ENCODE peak calls at places on chromosome 14, in six cellular contexts. V is tibial artery, T is SK-N-MC, E is sigmoid colon, R is AG04450, B is heart right ventricle. X is an unnamed sample. For H3K9me3, the result is how much of the 10 kb centered on the place peaks cover.

GRCh38 chr14:103706551-103707328 is 8.5 kb downstream of the XRCC3 start:
- DNase-seq in V (no peak), T (no peak), E (no peak), R (no peak), B (no peak), X (no peak)

GRCh38 chr14:92475451-92476187 is 38.0 kb upstream of the RIN3 start:
- DNase-seq in V (no peak), T (no peak), E (peak), R (no peak), B (peak), X (peak)

GRCh38 chr14:24064091-24064795 is 7.1 kb upstream of the CPNE6 start:
- DNase-seq in V (no peak), T (no peak), E (no peak), R (no peak), B (no peak), X (no peak)

GRCh38 chr14:61602733-61603077 is 92.6 kb upstream of the HIF1A start:
- DNase-seq in V (no peak), T (no peak), E (no peak), R (no peak), B (no peak), X (no peak)

GRCh38 chr14:60064491-60065072 is 27.1 kb upstream of the PCNX4 start:
- DNase-seq in V (no peak), T (no peak), E (no peak), R (peak), B (no peak), X (no peak)

GRCh38 chr14:53539489-53540126 is 386.5 kb upstream of the DDHD1 start:
- DNase-seq in V (peak), T (no peak), E (peak), R (peak), B (peak), X (peak)

GRCh38 chr14:31449971-31450610 is 7.2 kb downstream of the DTD2 start:
- DNase-seq in V (no peak), T (no peak), E (no peak), R (no peak), B (no peak), X (no peak)

GRCh38 chr14:68789798-68790655 is 2.8 kb downstream of the ZFP36L1 start:
- DNase-seq in V (peak), T (no peak), E (peak), R (no peak), B (no peak), X (peak)

GRCh38 chr14:35687335-35687939 is 121.7 kb downstream of the RALGAPA1 start:
- DNase-seq in V (no peak), T (no peak), E (no peak), R (peak), B (no peak), X (no peak)

GRCh38 chr14:95713596-95714371 is at the start of gene TCL1A:
- DNase-seq in V (no peak), T (no peak), E (no peak), R (no peak), B (no peak), X (peak)

GRCh38 chr14:97120204-97121120 is 323.3 kb downstream of the VRK1 start:
- DNase-seq in V (no peak), T (no peak), E (no peak), R (no peak), B (no peak), X (no peak)

GRCh38 chr14:73729556-73730265 is 15.5 kb upstream of the PNMA1 start:
- DNase-seq in V (peak), T (no peak), E (no peak), R (no peak), B (peak), X (no peak)

GRCh38 chr14:87888136-87888999 is 104.6 kb downstream of the GALC start:
- DNase-seq in V (peak), T (no peak), E (no peak), R (no peak), B (peak), X (no peak)

GRCh38 chr14:61179061-61179675 is 102.0 kb downstream of the TMEM30B start:
- DNase-seq in V (no peak), T (no peak), E (no peak), R (no peak), B (no peak), X (no peak)

GRCh38 chr14:72717220-72717619 is 176.7 kb downstream of the DPF3 start:
- DNase-seq in V (no peak), T (no peak), E (no peak), R (no peak), B (no peak), X (no peak)

GRCh38 chr14:66624319-66624937 is 116.5 kb downstream of the GPHN start:
- DNase-seq in V (no peak), T (peak), E (peak), R (peak), B (peak), X (no peak)

GRCh38 chr14:73789996-73790581 is 61.5 kb upstream of the PTGR2 start:
- DNase-seq in V (peak), T (no peak), E (peak), R (peak), B (peak), X (peak)

GRCh38 chr14:66709292-66709691 is 201.3 kb downstream of the GPHN start:
- DNase-seq in V (no peak), T (no peak), E (no peak), R (no peak), B (no peak), X (no peak)

GRCh38 chr14:100292776-100293461 is 13.3 kb downstream of the SLC25A29 start:
- DNase-seq in V (no peak), T (no peak), E (no peak), R (no peak), B (no peak), X (peak)

GRCh38 chr14:66717571-66718140 is 209.7 kb downstream of the GPHN start:
- DNase-seq in V (no peak), T (no peak), E (no peak), R (no peak), B (no peak), X (no peak)

GRCh38 chr14:70018713-70019201 is 139.5 kb downstream of the SMOC1 start:
- DNase-seq in V (peak), T (no peak), E (no peak), R (no peak), B (no peak), X (no peak)

GRCh38 chr14:100589071-100589759 is 2.0 kb upstream of the BEGAIN start:
- DNase-seq in V (peak), T (no peak), E (peak), R (no peak), B (no peak), X (peak)

GRCh38 chr14:47675239-47675488 is 241 bp downstream of the MDGA2 start:
- DNase-seq in V (no peak), T (no peak), E (no peak), R (no peak), B (no peak), X (no peak)

GRCh38 chr14:57058319-57058718 is 210.4 kb downstream of the EXOC5 start:
- DNase-seq in V (no peak), T (no peak), E (no peak), R (no peak), B (no peak), X (no peak)

GRCh38 chr14:77026930-77027537 is 1.5 kb downstream of the IRF2BPL start:
- DNase-seq in V (peak), T (no peak), E (peak), R (no peak), B (peak), X (peak)

GRCh38 chr14:47366006-47366405 is 309.4 kb downstream of the MDGA2 start:
- DNase-seq in V (no peak), T (no peak), E (no peak), R (no peak), B (no peak), X (no peak)

GRCh38 chr14:64720190-64720589 is 16.0 kb downstream of the PLEKHG3 start:
- DNase-seq in V (peak), T (no peak), E (peak), R (peak), B (no peak), X (no peak)

GRCh38 chr14:35402323-35403084 is 2.0 kb downstream of the NFKBIA start:
- DNase-seq in V (no peak), T (no peak), E (peak), R (no peak), B (no peak), X (peak)

GRCh38 chr14:95229749-95230148 is 72.4 kb upstream of the DICER1 start:
- DNase-seq in V (no peak), T (no peak), E (no peak), R (no peak), B (no peak), X (no peak)

GRCh38 chr14:100234511-100234910 is 4.4 kb upstream of the YY1 start:
- DNase-seq in V (no peak), T (no peak), E (no peak), R (no peak), B (no peak), X (no peak)

GRCh38 chr14:65260786-65261185 is 151.7 kb upstream of the FUT8 start:
- DNase-seq in V (no peak), T (no peak), E (no peak), R (peak), B (no peak), X (no peak)

GRCh38 chr14:91854327-91854934 is 12.9 kb downstream of the TC2N start:
- DNase-seq in V (no peak), T (no peak), E (no peak), R (no peak), B (no peak), X (no peak)

GRCh38 chr14:68404652-68405183 is 388.1 kb downstream of the ZFP36L1 start:
- DNase-seq in V (no peak), T (no peak), E (no peak), R (no peak), B (no peak), X (no peak)

GRCh38 chr14:54394596-54394995 is 2.2 kb upstream of the CDKN3 start:
- DNase-seq in V (no peak), T (no peak), E (no peak), R (no peak), B (no peak), X (peak)

GRCh38 chr14:106235356-106236159 is 709.2 kb downstream of the TMEM121 start:
- DNase-seq in V (no peak), T (no peak), E (no peak), R (no peak), B (no peak), X (no peak)
- H3K9me3 ChIP-seq in V (under half), T (under half), E (under half), R (under half), B (under half), X (under half)

GRCh38 chr14:105908006-105908405 is 381.6 kb downstream of the TMEM121 start:
- DNase-seq in V (no peak), T (no peak), E (no peak), R (no peak), B (no peak), X (no peak)

GRCh38 chr14:105909046-105909827 is 382.9 kb downstream of the TMEM121 start:
- DNase-seq in V (no peak), T (no peak), E (no peak), R (no peak), B (no peak), X (peak)

GRCh38 chr14:105905456-105905855 is 379.1 kb downstream of the TMEM121 start:
- DNase-seq in V (no peak), T (no peak), E (no peak), R (no peak), B (peak), X (no peak)

GRCh38 chr14:105908481-105908911 is 382.1 kb downstream of the TMEM121 start:
- DNase-seq in V (no peak), T (no peak), E (no peak), R (no peak), B (no peak), X (no peak)

DNA sequence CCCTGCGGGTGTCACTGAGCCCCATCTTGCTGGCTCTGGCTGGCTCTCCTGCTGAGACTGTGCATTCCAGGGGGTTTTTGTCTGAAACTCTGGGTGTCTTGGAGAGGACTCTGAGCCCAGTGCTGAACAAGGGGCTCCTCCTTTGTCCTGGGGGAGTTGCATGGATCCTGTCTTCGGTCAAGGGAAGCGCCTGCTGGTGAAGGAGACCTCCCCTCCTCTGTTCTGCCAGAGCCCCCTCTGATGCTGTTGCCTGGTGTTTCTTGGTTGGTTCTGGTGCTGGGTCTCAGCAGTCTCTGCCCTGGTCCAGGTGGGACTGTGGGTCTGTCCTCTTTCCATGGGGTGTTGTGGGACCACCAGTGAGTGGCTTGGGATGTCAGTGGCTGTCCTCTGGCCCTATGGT is 380.9 kb downstream of the TMEM121 start:
- DNase-seq in V (no peak), T (no peak), E (no peak), R (no peak), B (no peak), X (no peak)
- H3K9me3 ChIP-seq in V (under half), T (under half), E (under half), R (half or more), B (under half), X (under half)

GRCh38 chr14:19828314-19828713 is 24.7 kb downstream of the OR4N2 start:
- DNase-seq in V (no peak), T (no peak), E (no peak), R (no peak), B (no peak), X (no peak)
- H3K9me3 ChIP-seq in V (under half), T (under half), E (under half), R (under half), B (under half), X (under half)

GRCh38 chr14:49920260-49920659 is 27.4 kb downstream of the ARF6 start:
- DNase-seq in V (no peak), T (no peak), E (no peak), R (no peak), B (no peak), X (no peak)
- H3K9me3 ChIP-seq in V (under half), T (under half), E (under half), R (under half), B (under half), X (under half)

DNA sequence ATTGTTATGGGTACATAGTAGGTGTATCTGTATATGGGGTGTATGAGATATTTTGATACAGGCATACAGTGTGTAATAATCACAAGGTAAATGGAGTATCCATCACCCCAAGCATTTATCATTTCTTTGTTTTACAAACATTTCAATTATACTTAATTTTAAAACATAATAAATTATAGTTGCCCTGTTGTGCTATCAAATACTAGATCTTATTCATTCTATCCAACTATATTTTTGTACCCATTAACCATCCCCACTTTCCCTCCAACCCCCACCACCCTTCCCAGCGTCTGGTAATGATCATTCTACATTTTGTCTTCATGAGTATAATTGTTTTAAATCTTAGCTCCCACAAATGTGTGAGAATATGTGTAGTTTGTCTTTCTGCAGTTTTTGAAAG is 302.6 kb downstream of the FOXG1 start:
- DNase-seq in V (no peak), T (no peak), E (no peak), R (no peak), B (no peak), X (no peak)
- H3K9me3 ChIP-seq in V (under half), T (under half), E (under half), R (under half), B (under half), X (under half)